ENCODE peak calls at places on chromosome 16, in six cellular contexts. One of them, this sample, is unnamed.

GRCh38 chr16:14181371-14182050 is 110.4 kb downstream of the MRTFB start:
- DNase-seq in B cell: no peak
- DNase-seq in A673: peak
- DNase-seq in RWPE1: peak
- DNase-seq in body of pancreas: no peak
- DNase-seq in neural crest cell: no peak
- DNase-seq in this sample: no peak

GRCh38 chr16:81453091-81453728 is 8.6 kb downstream of the CMIP start:
- DNase-seq in neural crest cell: no peak
- DNase-seq in A673: no peak
- DNase-seq in body of pancreas: no peak
- DNase-seq in RWPE1: no peak
- DNase-seq in B cell: no peak
- DNase-seq in this sample: no peak

GRCh38 chr16:23699100-23699499 is 13.9 kb downstream of the ERN2 start:
- DNase-seq in A673: no peak
- DNase-seq in RWPE1: no peak
- DNase-seq in neural crest cell: no peak
- DNase-seq in body of pancreas: no peak
- DNase-seq in B cell: peak
- DNase-seq in this sample: no peak

GRCh38 chr16:49564577-49565224 is 191.1 kb downstream of the C16orf78 start:
- DNase-seq in B cell: no peak
- DNase-seq in RWPE1: no peak
- DNase-seq in A673: peak
- DNase-seq in neural crest cell: no peak
- DNase-seq in body of pancreas: peak
- DNase-seq in this sample: no peak

GRCh38 chr16:73054732-73055481 is 7.0 kb upstream of the ZFHX3 start:
- DNase-seq in neural crest cell: no peak
- DNase-seq in body of pancreas: no peak
- DNase-seq in RWPE1: no peak
- DNase-seq in A673: peak
- DNase-seq in B cell: no peak
- DNase-seq in this sample: no peak

GRCh38 chr16:70511833-70512232 is 11.5 kb downstream of the COG4 start:
- DNase-seq in A673: no peak
- DNase-seq in B cell: no peak
- DNase-seq in neural crest cell: no peak
- DNase-seq in RWPE1: no peak
- DNase-seq in body of pancreas: no peak
- DNase-seq in this sample: no peak

GRCh38 chr16:17423195-17423594 is 47.6 kb downstream of the XYLT1 start:
- DNase-seq in A673: no peak
- DNase-seq in body of pancreas: no peak
- DNase-seq in B cell: no peak
- DNase-seq in neural crest cell: no peak
- DNase-seq in RWPE1: no peak
- DNase-seq in this sample: no peak

GRCh38 chr16:49588729-49589384 is 215.3 kb downstream of the C16orf78 start:
- DNase-seq in neural crest cell: no peak
- DNase-seq in B cell: no peak
- DNase-seq in RWPE1: no peak
- DNase-seq in body of pancreas: no peak
- DNase-seq in A673: peak
- DNase-seq in this sample: peak

GRCh38 chr16:52435573-52435972 is 111.4 kb downstream of the TOX3 start:
- DNase-seq in A673: no peak
- DNase-seq in RWPE1: no peak
- DNase-seq in B cell: no peak
- DNase-seq in neural crest cell: no peak
- DNase-seq in body of pancreas: no peak
- DNase-seq in this sample: no peak

GRCh38 chr16:10859650-10860049 is 17.4 kb upstream of the CIITA start:
- DNase-seq in RWPE1: peak
- DNase-seq in B cell: no peak
- DNase-seq in A673: no peak
- DNase-seq in neural crest cell: no peak
- DNase-seq in body of pancreas: no peak
- DNase-seq in this sample: no peak

GRCh38 chr16:1579214-1579613 is 32.7 kb downstream of the IFT140 start:
- DNase-seq in neural crest cell: no peak
- DNase-seq in B cell: no peak
- DNase-seq in A673: no peak
- DNase-seq in RWPE1: no peak
- DNase-seq in body of pancreas: no peak
- DNase-seq in this sample: no peak

GRCh38 chr16:90044111-90044551 is 24.9 kb upstream of the DBNDD1 start:
- DNase-seq in body of pancreas: peak
- DNase-seq in RWPE1: peak
- DNase-seq in A673: no peak
- DNase-seq in B cell: no peak
- DNase-seq in neural crest cell: no peak
- DNase-seq in this sample: no peak

GRCh38 chr16:50430076-50430475 is 61.3 kb upstream of the BRD7 start:
- DNase-seq in neural crest cell: no peak
- DNase-seq in RWPE1: no peak
- DNase-seq in A673: no peak
- DNase-seq in B cell: no peak
- DNase-seq in body of pancreas: no peak
- DNase-seq in this sample: peak

GRCh38 chr16:53052519-53053501 is at the start of gene CHD9NB:
- DNase-seq in A673: peak
- DNase-seq in RWPE1: peak
- DNase-seq in body of pancreas: peak
- DNase-seq in B cell: no peak
- DNase-seq in neural crest cell: no peak
- DNase-seq in this sample: no peak

GRCh38 chr16:64012166-64012565 is 1109.7 kb downstream of the CDH11 start:
- DNase-seq in RWPE1: no peak
- DNase-seq in body of pancreas: no peak
- DNase-seq in neural crest cell: no peak
- DNase-seq in B cell: no peak
- DNase-seq in A673: no peak
- DNase-seq in this sample: no peak

GRCh38 chr16:5541356-5541755 is 443.8 kb upstream of the EEF2KMT start:
- DNase-seq in body of pancreas: no peak
- DNase-seq in neural crest cell: no peak
- DNase-seq in B cell: no peak
- DNase-seq in RWPE1: no peak
- DNase-seq in A673: no peak
- DNase-seq in this sample: no peak

GRCh38 chr16:66292241-66292935 is 74.1 kb upstream of the CDH5 start:
- DNase-seq in body of pancreas: no peak
- DNase-seq in neural crest cell: no peak
- DNase-seq in RWPE1: no peak
- DNase-seq in B cell: no peak
- DNase-seq in A673: no peak
- DNase-seq in this sample: peak

GRCh38 chr16:31420037-31420436 is 8.1 kb downstream of the COX6A2 start:
- DNase-seq in A673: no peak
- DNase-seq in neural crest cell: no peak
- DNase-seq in B cell: no peak
- DNase-seq in RWPE1: no peak
- DNase-seq in body of pancreas: no peak
- DNase-seq in this sample: no peak

GRCh38 chr16:77183137-77183536 is 7.9 kb upstream of the MON1B start:
- DNase-seq in RWPE1: peak
- DNase-seq in B cell: no peak
- DNase-seq in A673: no peak
- DNase-seq in body of pancreas: no peak
- DNase-seq in neural crest cell: no peak
- DNase-seq in this sample: no peak

GRCh38 chr16:85027349-85027967 is at the start of gene KIAA0513:
- DNase-seq in B cell: peak
- DNase-seq in body of pancreas: peak
- DNase-seq in A673: peak
- DNase-seq in RWPE1: peak
- DNase-seq in neural crest cell: peak
- DNase-seq in this sample: peak

GRCh38 chr16:85028638-85029412 is 1.2 kb downstream of the KIAA0513 start:
- DNase-seq in neural crest cell: no peak
- DNase-seq in A673: no peak
- DNase-seq in body of pancreas: peak
- DNase-seq in B cell: peak
- DNase-seq in RWPE1: peak
- DNase-seq in this sample: no peak

GRCh38 chr16:85029413-85029794 is 1.8 kb downstream of the KIAA0513 start:
- DNase-seq in B cell: no peak
- DNase-seq in RWPE1: peak
- DNase-seq in body of pancreas: no peak
- DNase-seq in A673: peak
- DNase-seq in neural crest cell: no peak
- DNase-seq in this sample: no peak

GRCh38 chr16:85026696-85027095 is 899 bp upstream of the KIAA0513 start:
- DNase-seq in body of pancreas: no peak
- DNase-seq in A673: no peak
- DNase-seq in neural crest cell: no peak
- DNase-seq in B cell: no peak
- DNase-seq in RWPE1: no peak
- DNase-seq in this sample: no peak

DNA sequence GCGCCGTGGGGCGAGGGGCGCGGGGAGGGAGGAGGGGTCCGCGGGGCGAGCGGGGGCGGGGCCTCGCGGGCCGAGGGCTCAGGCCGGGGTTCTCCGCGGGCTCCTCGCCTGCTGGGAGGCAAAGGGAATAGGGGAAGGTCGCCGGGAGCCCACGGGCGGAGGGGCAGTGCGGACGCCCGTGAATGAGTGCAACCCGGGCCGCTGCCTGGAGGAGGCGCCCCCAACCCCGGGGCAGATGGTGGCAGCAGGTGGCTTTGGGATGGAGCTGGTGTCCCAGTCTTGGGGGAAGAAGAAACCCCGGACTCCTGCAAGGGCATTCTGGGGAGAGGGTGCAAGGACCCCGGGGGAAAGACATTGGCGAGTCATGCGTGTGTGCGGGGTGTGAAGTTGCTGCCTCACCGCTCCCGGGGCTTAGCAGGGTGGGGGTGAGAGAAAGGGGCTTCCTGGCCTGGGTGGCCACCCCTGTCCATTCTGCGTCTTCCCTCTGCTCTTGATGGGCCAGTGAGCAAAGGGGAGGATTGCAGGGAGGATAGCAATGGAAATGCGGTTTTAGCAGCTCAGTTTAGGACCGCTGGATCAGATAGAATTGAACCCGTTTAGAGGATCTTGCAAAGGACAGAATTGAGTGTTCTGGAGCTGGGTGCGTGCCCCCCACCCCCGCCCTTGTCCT is 508 bp downstream of the KIAA0513 start:
- DNase-seq in body of pancreas: no peak
- DNase-seq in RWPE1: no peak
- DNase-seq in A673: no peak
- DNase-seq in neural crest cell: no peak
- DNase-seq in B cell: no peak
- DNase-seq in this sample: no peak
- TF ChIP-seq CTCF in body of pancreas: peak
- TF ChIP-seq CTCF in RWPE1: no peak
- TF ChIP-seq CTCF in A673: no peak
- TF ChIP-seq CTCF in neural crest cell: peak
- TF ChIP-seq CTCF in B cell: peak
- TF ChIP-seq CTCF in this sample: peak

GRCh38 chr16:62041401-62041800 is 5.2 kb upstream of the CDH8 start:
- DNase-seq in RWPE1: peak
- DNase-seq in neural crest cell: peak
- DNase-seq in B cell: no peak
- DNase-seq in body of pancreas: no peak
- DNase-seq in A673: peak
- DNase-seq in this sample: no peak
- TF ChIP-seq CTCF in RWPE1: peak
- TF ChIP-seq CTCF in neural crest cell: peak
- TF ChIP-seq CTCF in B cell: no peak
- TF ChIP-seq CTCF in body of pancreas: no peak
- TF ChIP-seq CTCF in A673: peak
- TF ChIP-seq CTCF in this sample: peak

DNA sequence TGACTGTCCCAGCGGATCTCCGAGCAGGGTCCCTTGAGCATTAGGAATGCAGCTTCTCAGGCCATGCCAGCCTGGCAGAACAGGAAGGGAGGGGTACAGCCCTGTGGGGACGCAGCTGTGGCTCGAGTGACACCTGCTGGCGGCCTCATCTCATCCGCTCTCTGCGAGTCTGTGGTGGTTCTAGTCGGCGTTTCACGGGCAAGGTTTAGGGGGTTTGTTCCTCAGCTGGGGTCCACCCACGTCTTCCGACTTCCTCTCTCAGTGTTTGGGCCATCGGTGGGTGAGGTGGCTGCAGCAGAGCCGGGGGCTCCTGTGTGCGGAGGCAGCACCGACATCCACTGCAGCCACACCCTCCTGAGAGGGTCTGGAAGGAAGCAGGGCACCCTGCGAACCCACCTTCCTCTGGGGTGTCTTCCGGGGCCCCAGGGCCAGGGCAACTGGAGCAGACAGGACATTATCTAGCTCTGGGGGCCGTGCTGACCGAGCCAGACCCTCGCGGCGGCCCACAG is 33.3 kb downstream of the JPH3 start:
- DNase-seq in B cell: peak
- DNase-seq in RWPE1: peak
- DNase-seq in A673: peak
- DNase-seq in body of pancreas: peak
- DNase-seq in neural crest cell: peak
- DNase-seq in this sample: no peak
- TF ChIP-seq CTCF in B cell: peak
- TF ChIP-seq CTCF in RWPE1: peak
- TF ChIP-seq CTCF in A673: peak
- TF ChIP-seq CTCF in body of pancreas: peak
- TF ChIP-seq CTCF in neural crest cell: peak
- TF ChIP-seq CTCF in this sample: peak

GRCh38 chr16:3087243-3087791 is 11.8 kb downstream of the ZSCAN10 start:
- DNase-seq in RWPE1: no peak
- DNase-seq in neural crest cell: peak
- DNase-seq in A673: no peak
- DNase-seq in body of pancreas: no peak
- DNase-seq in B cell: no peak
- DNase-seq in this sample: no peak
- TF ChIP-seq CTCF in RWPE1: no peak
- TF ChIP-seq CTCF in neural crest cell: no peak
- TF ChIP-seq CTCF in A673: no peak
- TF ChIP-seq CTCF in body of pancreas: peak
- TF ChIP-seq CTCF in B cell: no peak
- TF ChIP-seq CTCF in this sample: peak